ENCODE peak calls at places on chromosomes 13 and 19, in seven cellular contexts. X is GM12878, V is SK-N-SH, J is K562, M is HCT116, Y is H1, F is HepG2. C is an unnamed sample.

GRCh38 chr13:42486711-42487198 is 87.2 kb upstream of the TNFSF11 start:
- DNase-seq in M (no peak), Y (no peak), X (no peak), J (no peak), V (no peak), F (no peak), C (no peak)

GRCh38 chr13:101529419-101529818 is 76.9 kb downstream of the ITGBL1 start:
- DNase-seq in X (no peak), V (no peak), F (no peak), M (no peak), Y (no peak), J (no peak), C (no peak)

GRCh38 chr13:108959254-108959653 is 329.8 kb downstream of the MYO16 start:
- DNase-seq in Y (no peak), M (no peak), J (no peak), X (no peak), V (no peak), F (no peak), C (no peak)

GRCh38 chr13:23969672-23970071 is 72.4 kb upstream of the C1QTNF9B start:
- DNase-seq in F (peak), M (no peak), V (no peak), J (no peak), X (no peak), Y (no peak), C (no peak)

GRCh38 chr13:109964164-109964563 is 177.8 kb upstream of the IRS2 start:
- DNase-seq in V (no peak), J (no peak), F (no peak), M (no peak), Y (no peak), X (no peak), C (no peak)

GRCh38 chr13:109254271-109254670 is 532.1 kb downstream of the IRS2 start:
- DNase-seq in V (no peak), X (no peak), F (no peak), Y (no peak), J (no peak), M (no peak), C (no peak)

GRCh38 chr19:29495971-29496441 is 29.8 kb upstream of the VSTM2B start:
- DNase-seq in V (no peak), M (no peak), Y (no peak), F (no peak), X (no peak), J (no peak), C (no peak)

GRCh38 chr13:73107459-73107858 is 48.7 kb downstream of the KLF5 start:
- DNase-seq in Y (no peak), J (no peak), V (no peak), F (no peak), M (no peak), X (no peak), C (no peak)

GRCh38 chr19:11699931-11700794 is 38.6 kb downstream of the ZNF823 start:
- DNase-seq in Y (no peak), F (peak), M (peak), J (peak), V (peak), X (no peak), C (peak)

GRCh38 chr19:492091-492531 is 4.2 kb upstream of the MADCAM1 start:
- DNase-seq in V (peak), X (no peak), F (no peak), M (no peak), Y (no peak), J (peak), C (peak)

GRCh38 chr13:96089749-96090239 is at the start of gene HS6ST3:
- DNase-seq in M (peak), J (no peak), X (no peak), Y (no peak), F (no peak), V (peak), C (peak)

GRCh38 chr13:79589605-79590511 is 108.9 kb downstream of the NDFIP2 start:
- DNase-seq in X (no peak), Y (no peak), V (no peak), J (no peak), F (no peak), M (no peak), C (peak)

GRCh38 chr19:6685962-6686627 is 16.1 kb upstream of the TNFSF14 start:
- DNase-seq in J (no peak), F (no peak), V (no peak), M (no peak), Y (no peak), X (no peak), C (no peak)

GRCh38 chr19:42283248-42284065 is 14.4 kb downstream of the CIC start:
- DNase-seq in V (peak), J (peak), M (peak), X (peak), Y (peak), F (peak), C (peak)

GRCh38 chr13:85028035-85028434 is 771.2 kb downstream of the SLITRK6 start:
- DNase-seq in Y (no peak), F (no peak), J (no peak), M (no peak), V (no peak), X (no peak), C (no peak)

GRCh38 chr13:39452412-39452811 is 150.6 kb downstream of the LHFPL6 start:
- DNase-seq in M (no peak), F (no peak), Y (no peak), V (no peak), X (no peak), J (no peak), C (no peak)
- TF ChIP-seq JUND in M (no peak), F (no peak), Y (no peak), V (no peak), X (no peak), J (no peak), C (no peak)

DNA sequence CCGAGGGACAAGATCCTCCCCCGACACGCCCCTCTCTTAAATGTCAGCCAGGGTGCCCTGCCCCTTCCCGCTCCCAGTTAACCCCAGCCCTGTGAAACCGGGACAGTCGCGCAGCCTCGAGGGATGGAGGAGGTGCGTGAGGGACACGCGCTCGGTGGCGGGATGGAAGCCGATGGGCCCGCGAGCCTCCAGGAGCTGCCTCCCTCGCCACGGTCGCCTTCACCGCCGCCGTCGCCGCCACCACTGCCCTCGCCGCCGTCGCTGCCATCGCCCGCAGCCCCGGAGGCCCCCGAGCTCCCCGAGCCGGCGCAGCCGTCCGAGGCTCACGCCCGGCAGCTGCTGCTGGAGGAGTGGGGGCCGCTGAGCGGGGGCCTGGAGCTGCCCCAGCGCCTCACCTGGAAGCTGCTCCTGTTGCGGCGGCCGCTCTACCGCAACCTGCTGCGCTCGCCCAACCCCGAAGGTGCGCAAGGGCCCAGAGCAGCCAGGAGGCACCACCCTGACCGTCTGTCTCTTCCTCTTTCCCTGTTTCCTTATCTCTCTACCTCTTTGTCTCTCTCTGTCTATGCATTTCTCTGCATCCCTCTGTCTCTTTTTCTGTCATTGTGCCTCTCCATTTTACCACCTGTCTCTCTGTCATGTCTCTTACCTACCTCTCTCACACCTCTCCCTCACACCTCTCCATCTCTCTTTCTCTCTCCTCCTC is at the start of gene NCCRP1:
- DNase-seq in X (no peak), F (no peak), M (no peak), Y (peak), V (peak), J (no peak), C (no peak)
- TF ChIP-seq JUND in X (no peak), F (no peak), M (no peak), Y (no peak), V (no peak), J (no peak), C (no peak)

DNA sequence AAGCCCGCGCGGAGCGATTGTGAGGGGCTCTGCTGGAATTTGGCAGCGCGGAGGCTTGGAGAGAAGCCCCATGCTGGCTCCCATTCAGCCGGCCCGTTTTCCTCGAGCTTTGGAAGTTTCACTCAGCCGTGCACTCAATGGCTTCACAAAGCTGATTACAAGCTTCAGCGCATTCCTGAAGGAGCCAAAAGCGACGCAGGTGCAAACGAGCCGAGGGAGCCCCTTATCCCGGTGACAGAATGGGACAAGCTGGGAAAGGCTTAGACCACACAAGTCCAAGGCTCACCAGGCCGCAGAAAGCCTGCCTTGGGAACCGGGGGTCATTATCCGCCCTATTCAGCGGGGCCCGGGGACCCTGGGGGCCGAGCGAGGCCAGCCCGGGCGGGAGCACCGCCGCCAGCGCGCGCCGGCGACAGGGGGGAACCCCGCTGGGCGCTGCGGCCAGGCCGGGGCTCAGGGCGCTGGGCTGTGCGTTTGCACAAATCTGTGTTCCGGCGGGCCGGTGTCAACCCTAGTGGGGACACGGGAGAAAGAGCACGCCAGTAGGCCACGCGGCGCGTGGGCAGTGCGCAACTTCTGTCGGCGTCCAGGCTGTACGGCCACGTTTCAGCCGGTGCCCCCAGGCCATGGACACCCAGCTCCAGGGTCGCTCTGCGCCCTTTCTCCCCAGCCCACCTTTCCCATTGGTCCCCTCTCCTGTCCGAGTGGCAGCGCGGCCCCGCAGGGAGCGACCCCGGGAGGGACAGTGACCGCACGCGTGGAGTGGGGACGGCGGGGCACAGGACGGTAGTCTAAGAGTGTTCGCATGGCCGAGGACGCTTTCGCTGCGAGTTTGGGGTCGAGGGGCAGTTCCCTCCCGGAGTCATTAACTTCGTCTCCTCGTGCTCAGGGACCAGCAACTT is 37.3 kb downstream of the SOX1 start:
- DNase-seq in V (no peak), J (no peak), M (no peak), X (no peak), F (no peak), Y (peak), C (no peak)
- TF ChIP-seq JUND in V (no peak), J (no peak), M (no peak), X (no peak), F (no peak), Y (no peak), C (no peak)

DNA sequence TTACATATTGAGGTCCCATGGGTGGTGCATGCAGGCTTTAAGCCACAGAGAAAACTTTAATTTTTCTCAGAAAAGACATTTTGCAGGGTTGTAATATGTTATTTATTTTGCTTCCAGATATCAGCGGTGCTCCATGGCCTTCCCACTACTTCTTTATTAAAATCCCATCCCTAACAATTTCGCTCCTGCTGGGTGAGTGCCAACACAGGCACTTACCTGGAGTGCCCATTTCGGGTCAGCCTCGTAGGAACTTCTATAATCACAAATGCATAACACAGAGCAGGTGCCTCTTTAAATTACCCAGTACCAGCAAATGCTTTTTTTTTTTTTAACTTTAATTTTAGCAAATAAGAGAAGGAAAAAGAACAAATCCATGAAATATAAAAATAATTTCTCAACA is 86.4 kb downstream of the EFNB2 start:
- DNase-seq in F (no peak), Y (no peak), J (no peak), M (no peak), V (no peak), X (no peak), C (no peak)
- TF ChIP-seq JUND in F (no peak), Y (no peak), J (no peak), M (no peak), V (no peak), X (no peak), C (no peak)

GRCh38 chr13:49633687-49634086 is 5.4 kb downstream of the ARL11 start:
- DNase-seq in F (no peak), X (no peak), V (no peak), M (no peak), J (no peak), Y (no peak), C (no peak)

GRCh38 chr13:49638416-49639072 is 10.2 kb downstream of the ARL11 start:
- DNase-seq in V (no peak), X (no peak), Y (no peak), J (no peak), F (no peak), M (no peak), C (no peak)

GRCh38 chr13:49636705-49637104 is 8.4 kb downstream of the ARL11 start:
- DNase-seq in X (no peak), J (peak), M (no peak), F (no peak), Y (no peak), V (no peak), C (no peak)

GRCh38 chr13:49637989-49638388 is 9.7 kb downstream of the ARL11 start:
- DNase-seq in F (no peak), M (no peak), Y (no peak), V (no peak), X (no peak), J (no peak), C (no peak)

DNA sequence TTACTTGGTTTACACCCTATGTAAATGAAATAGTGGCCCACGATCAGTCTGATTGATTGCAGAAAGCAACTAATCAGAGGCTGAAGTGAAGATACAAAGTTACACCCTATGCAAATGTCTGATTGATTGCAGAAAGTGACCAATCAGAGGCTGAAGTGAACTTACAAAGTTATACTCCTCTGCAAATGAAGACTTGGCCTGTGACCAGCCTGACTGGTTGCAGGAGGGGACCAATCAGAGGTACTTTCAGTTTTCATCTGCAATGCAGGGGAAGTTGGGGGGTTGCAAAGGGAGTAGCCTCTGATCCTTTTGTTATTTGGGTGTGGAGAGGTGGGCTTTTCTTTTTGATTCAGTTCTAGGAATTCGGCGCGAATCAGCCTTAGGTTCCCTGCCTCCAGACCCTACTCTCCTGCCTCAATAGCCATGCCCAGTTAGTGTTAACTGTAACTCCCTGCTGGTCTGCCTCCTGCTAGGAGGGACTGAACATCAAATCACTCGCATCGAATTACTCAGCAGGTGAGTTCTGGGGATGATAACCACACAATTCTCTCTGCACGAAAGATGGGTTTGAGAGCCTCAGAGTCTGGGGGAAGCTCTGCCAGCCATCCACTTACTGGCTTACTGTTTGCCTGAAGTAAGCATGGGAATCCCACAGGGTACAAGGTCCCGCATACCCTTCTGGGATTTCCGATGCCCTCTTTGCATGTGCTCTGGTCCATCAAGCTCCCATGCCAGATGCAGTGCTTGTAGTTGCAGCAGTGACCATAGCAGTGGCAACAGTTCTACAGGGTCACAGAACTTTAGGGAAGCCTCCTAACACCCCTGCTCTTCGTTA is 7.5 kb downstream of the ARL11 start:
- DNase-seq in Y (peak), F (peak), V (no peak), M (no peak), X (peak), J (no peak), C (no peak)
- TF ChIP-seq JUND in Y (no peak), F (no peak), V (no peak), M (no peak), X (no peak), J (no peak), C (no peak)

GRCh38 chr19:12913871-12914690 is 5.0 kb downstream of the SYCE2 start:
- DNase-seq in X (no peak), F (peak), Y (no peak), M (no peak), V (no peak), J (no peak), C (peak)
- TF ChIP-seq JUND in X (no peak), F (no peak), Y (no peak), M (no peak), V (no peak), J (no peak), C (no peak)

DNA sequence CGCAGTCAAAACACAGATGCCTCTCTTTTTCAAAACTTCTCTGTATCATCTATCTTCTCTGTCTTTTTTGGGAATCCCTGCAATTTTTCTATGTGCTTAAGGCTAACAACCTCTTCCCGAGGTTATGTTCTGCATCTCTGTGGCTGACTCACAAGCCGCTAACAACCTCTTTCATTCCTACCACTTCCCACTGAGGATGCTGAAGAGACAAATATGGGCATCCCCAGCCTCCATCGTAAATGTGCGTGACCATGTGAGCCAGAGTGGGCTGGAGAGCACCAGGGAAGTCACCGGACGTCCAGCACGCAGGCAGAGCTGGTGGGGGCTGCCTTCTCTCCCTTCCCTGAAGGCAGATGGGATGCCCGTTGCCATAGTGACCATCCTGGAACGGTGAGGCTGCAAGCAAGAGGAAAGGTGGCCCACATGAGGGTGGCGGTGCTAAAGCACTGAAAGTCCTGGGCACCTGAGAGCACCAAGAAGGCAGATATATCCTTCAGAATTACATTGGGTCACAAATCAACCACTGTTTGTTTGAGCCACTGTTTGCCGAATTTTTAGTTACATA is 122.8 kb downstream of the SHISA2 start:
- DNase-seq in V (no peak), F (no peak), X (no peak), M (no peak), J (no peak), Y (no peak), C (no peak)
- TF ChIP-seq JUND in V (no peak), F (no peak), X (no peak), M (no peak), J (no peak), Y (no peak), C (no peak)

GRCh38 chr19:55279376-55279772 is 536 bp downstream of the HSPBP1 start:
- DNase-seq in F (no peak), V (peak), M (no peak), Y (no peak), X (no peak), J (no peak), C (no peak)

GRCh38 chr19:55279773-55280643 is at the start of gene HSPBP1:
- DNase-seq in M (peak), V (peak), J (peak), X (peak), Y (peak), F (peak), C (peak)

GRCh38 chr19:55276720-55277430 is 3.0 kb downstream of the HSPBP1 start:
- DNase-seq in J (no peak), X (no peak), M (no peak), F (no peak), Y (no peak), V (no peak), C (no peak)

GRCh38 chr19:55277494-55277893 is 2.4 kb downstream of the HSPBP1 start:
- DNase-seq in M (no peak), X (no peak), V (no peak), J (no peak), Y (no peak), F (no peak), C (no peak)

DNA sequence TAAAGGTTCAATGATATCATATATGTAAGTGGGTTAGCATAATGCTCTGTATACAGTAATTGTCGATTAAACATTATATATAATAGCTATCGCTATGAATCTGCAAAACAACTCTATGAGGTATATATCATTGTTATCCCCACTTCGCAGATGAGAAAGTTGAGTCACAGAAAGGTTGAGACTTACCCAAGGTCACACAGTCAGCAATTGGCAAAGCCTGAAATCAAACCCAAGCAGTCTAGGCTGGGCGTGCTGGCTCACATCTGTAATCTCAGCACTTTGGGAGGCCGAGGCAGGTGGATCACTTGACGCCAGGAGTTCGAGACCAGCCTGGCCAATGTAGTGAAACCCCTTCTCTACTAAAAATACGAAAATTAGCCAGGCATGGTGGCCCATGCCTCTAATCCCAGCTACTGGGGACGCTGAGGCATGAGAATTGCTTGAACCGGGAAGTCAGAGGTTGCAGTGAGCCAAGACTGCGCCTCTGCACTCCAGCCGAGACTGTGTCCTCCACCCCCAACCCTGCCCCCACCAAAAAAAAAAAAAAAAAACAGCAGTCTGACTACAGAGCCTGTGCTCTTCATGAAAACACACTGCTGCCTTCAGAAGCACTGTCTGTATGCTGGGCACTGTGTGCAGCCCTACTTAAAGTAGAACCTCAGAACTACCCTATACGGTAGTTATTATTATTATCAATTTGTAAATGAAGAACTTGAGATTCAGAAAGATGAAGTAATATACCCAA is 1.3 kb downstream of the HSPBP1 start:
- DNase-seq in J (no peak), X (no peak), V (no peak), F (no peak), Y (no peak), M (no peak), C (no peak)
- TF ChIP-seq JUND in J (no peak), X (no peak), V (no peak), F (no peak), Y (no peak), M (no peak), C (no peak)

C was measured in T47D.